ENCODE peak calls at places on chromosomes 3 and 15, in six cellular contexts. O is psoas muscle; H is GM12865; N is naive thymus-derived CD4-positive, alpha-beta T cell; X is right cardiac atrium; Y is aorta. J is an unnamed sample.

GRCh38 chr3:86949850-86950249 is 41.1 kb downstream of the VGLL3 start:
- DNase-seq in O (no peak), H (no peak), N (no peak), X (no peak), Y (no peak), J (no peak)

GRCh38 chr3:152270145-152270870 is 1.6 kb downstream of the MBNL1 start:
- DNase-seq in O (no peak), H (no peak), N (no peak), X (no peak), Y (no peak), J (no peak)

GRCh38 chr3:33918357-33918756 is 119.9 kb downstream of the PDCD6IP start:
- DNase-seq in O (no peak), H (no peak), N (no peak), X (no peak), Y (no peak), J (no peak)

GRCh38 chr3:73419179-73419803 is 205.4 kb downstream of the PDZRN3 start:
- DNase-seq in O (no peak), H (no peak), N (no peak), X (no peak), Y (no peak), J (peak; percentile 72)

GRCh38 chr3:50624634-50625033 is 7.7 kb downstream of the MAPKAPK3 start:
- DNase-seq in O (no peak), H (no peak), N (no peak), X (no peak), Y (no peak), J (no peak)

GRCh38 chr3:84836961-84837360 is 121.8 kb upstream of the CADM2 start:
- DNase-seq in O (no peak), H (no peak), N (no peak), X (no peak), Y (no peak), J (no peak)

GRCh38 chr3:13650210-13651056 is 101.5 kb downstream of the FBLN2 start:
- DNase-seq in O (peak; percentile 75), H (peak; percentile 68), N (peak; percentile 84), X (peak; percentile 74), Y (peak; percentile 94), J (peak; percentile 21)

GRCh38 chr3:121736112-121736511 is 13.4 kb downstream of the GOLGB1 start:
- DNase-seq in O (no peak), H (no peak), N (no peak), X (no peak), Y (no peak), J (no peak)

GRCh38 chr3:75001330-75001729 is 386.9 kb upstream of the CNTN3 start:
- DNase-seq in O (no peak), H (no peak), N (no peak), X (no peak), Y (no peak), J (no peak)

GRCh38 chr15:95304116-95304873 is 1026.2 kb upstream of the NR2F2 start:
- DNase-seq in O (no peak), H (no peak), N (no peak), X (no peak), Y (no peak), J (peak; percentile 91)

DNA sequence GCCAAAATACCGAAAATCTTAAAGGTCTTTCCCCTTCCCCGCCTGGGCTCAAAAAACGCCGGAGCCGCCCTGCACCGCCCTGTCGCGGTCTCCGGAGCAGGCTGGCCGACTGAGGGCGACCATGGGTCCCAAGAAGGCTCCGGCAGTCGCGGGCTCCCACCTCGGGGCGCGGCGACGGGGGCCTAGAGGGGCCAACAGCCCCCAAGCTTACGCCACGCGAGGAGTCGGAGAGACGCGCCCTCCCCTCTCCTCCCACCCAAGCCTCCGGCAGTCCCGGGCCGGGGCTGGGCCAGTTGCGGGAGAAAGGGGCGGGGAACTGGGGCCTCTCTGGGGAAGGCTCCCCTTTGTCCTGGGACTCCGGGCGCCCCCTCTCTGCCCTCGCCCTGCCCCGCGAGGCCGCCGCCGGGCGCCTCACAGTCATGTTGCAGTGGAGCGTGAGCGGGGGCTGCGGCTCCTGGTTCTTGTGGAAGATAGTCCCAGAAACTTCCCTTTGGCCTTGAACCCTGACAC is 69.1 kb downstream of the GOLGA8B start:
- DNase-seq in O (peak; percentile 25), H (peak; percentile 23), N (peak; percentile 49), X (peak; percentile 24), Y (peak; percentile 70), J (no peak)
- H3K4me3 ChIP-seq in O (peak overlapping the region; percentile 91), H (peak overlapping the region; percentile 72), N (peak overlapping the region; percentile 41), X (peak overlapping the region; percentile 64), Y (peak overlapping the region; percentile 68), J (peak overlapping the region; percentile 63)

GRCh38 chr3:188294823-188295487 is 141.0 kb downstream of the LPP start:
- DNase-seq in O (no peak), H (no peak), N (no peak), X (no peak), Y (no peak), J (peak; percentile 79)
- H3K4me3 ChIP-seq in O (peak overlapping the region; percentile 46), H (no peak overlapping the region), N (no peak overlapping the region), X (no peak overlapping the region), Y (no peak overlapping the region), J (peak overlapping the region; percentile 26)

GRCh38 chr15:87478688-87479072 is 777.9 kb downstream of the NTRK3 start:
- DNase-seq in O (no peak), H (no peak), N (no peak), X (no peak), Y (no peak), J (no peak)

GRCh38 chr15:87477056-87477455 is 779.5 kb downstream of the NTRK3 start:
- DNase-seq in O (no peak), H (no peak), N (no peak), X (no peak), Y (no peak), J (no peak)

GRCh38 chr15:87483468-87483867 is 773.1 kb downstream of the NTRK3 start:
- DNase-seq in O (no peak), H (no peak), N (no peak), X (no peak), Y (no peak), J (no peak)

DNA sequence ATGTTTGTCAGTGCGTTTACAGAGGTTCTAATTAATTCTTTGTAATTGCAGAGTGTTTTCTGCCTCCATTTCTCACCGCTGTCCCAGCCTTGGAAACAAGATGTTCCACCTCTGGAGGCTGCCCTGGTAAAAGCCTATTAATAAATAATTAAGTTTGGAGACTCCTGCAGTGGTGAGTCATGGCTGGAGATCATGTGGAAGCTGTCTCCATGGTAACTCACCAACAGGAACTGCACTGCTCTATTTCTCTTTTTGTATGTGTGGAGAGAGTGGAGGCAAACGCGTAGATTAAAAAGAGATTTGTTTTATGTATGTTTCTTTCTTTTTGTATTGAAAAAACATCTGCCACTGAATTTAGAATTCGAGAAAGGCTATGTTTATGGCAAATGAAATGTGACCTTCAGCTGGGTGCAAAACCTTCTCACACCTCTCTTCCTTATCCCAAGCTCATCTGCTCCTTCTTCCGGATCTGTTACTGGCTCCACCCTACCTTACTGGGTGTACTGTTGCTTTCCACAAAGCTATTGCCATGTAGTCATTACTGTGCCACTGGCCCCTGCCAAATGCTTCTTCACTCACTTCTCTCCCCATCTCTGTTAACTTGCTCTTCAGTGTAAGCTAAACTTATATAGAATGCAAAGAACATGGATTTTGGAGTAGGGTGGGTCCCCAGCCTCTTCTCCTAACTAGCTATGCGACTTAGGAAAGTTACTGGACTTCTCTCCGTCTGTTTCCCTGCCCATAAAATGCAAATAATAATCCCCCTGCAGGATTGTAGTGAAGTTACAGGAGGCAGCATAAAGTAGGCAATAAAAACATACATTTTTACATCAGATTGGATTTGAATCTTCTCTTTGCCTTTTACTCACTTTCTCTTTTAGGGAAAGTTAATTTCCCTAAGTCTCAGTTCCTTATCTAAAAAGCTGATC is 778.5 kb downstream of the NTRK3 start:
- DNase-seq in O (no peak), H (no peak), N (no peak), X (peak; percentile 16), Y (no peak), J (peak; percentile 41)
- H3K4me3 ChIP-seq in O (peak overlapping the region; percentile 33), H (no peak overlapping the region), N (no peak overlapping the region), X (no peak overlapping the region), Y (peak overlapping the region; percentile 7), J (peak overlapping the region; percentile 15)

DNA sequence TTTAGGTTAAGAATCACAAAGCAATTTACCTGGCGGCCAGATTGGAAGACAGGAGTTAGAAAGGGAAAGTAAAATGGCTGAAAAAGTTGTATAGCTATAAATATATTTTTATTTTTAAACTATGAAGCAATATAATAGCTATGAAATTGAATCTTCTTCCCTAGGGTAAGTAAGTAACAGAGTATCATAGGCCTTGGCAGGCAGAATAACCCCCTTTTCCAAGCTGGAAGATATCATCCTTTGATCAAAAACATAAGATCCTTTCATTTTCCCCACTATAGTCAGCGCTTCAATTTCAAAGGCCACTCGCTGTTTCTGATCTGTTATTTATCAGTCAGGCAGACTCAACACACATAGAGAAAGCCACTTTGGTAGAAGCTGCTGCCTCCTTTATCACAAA is 74.1 kb upstream of the UBE2E2 start:
- DNase-seq in O (no peak), H (no peak), N (no peak), X (no peak), Y (no peak), J (no peak)
- H3K4me3 ChIP-seq in O (peak overlapping the region; percentile 56), H (no peak overlapping the region), N (no peak overlapping the region), X (no peak overlapping the region), Y (no peak overlapping the region), J (peak overlapping the region; percentile 28)

GRCh38 chr3:189446959-189447560 is 184.1 kb upstream of the TP63 start:
- DNase-seq in O (no peak), H (no peak), N (no peak), X (no peak), Y (no peak), J (no peak)
- H3K4me3 ChIP-seq in O (no peak overlapping the region), H (no peak overlapping the region), N (no peak overlapping the region), X (no peak overlapping the region), Y (no peak overlapping the region), J (no peak overlapping the region)

GRCh38 chr3:27714692-27715453 is 7.2 kb downstream of the EOMES start:
- DNase-seq in O (no peak), H (no peak), N (no peak), X (no peak), Y (no peak), J (no peak)
- H3K4me3 ChIP-seq in O (peak overlapping the region; percentile 28), H (no peak overlapping the region), N (peak overlapping the region; percentile 77), X (peak overlapping the region; percentile 27), Y (no peak overlapping the region), J (peak overlapping the region; percentile 4)

GRCh38 chr3:167808910-167809309 is 73.4 kb downstream of the SERPINI1 start:
- DNase-seq in O (no peak), H (no peak), N (no peak), X (no peak), Y (no peak), J (no peak)
- H3K4me3 ChIP-seq in O (no peak overlapping the region), H (no peak overlapping the region), N (no peak overlapping the region), X (no peak overlapping the region), Y (no peak overlapping the region), J (no peak overlapping the region)

J was measured in AG04450.